ENCODE peak calls at places on chromosome 1, in five cellular contexts. P is transverse colon, U is HCT116, B is prostate gland, Y is sigmoid colon. F is an unnamed sample.

GRCh38 chr1:106498238-106498637 is 558.2 kb upstream of the PRMT6 start:
- DNase-seq in Y (no peak), B (no peak), P (no peak), U (no peak), F (no peak)

GRCh38 chr1:245856944-245857531 is 650.0 kb downstream of the SMYD3 start:
- DNase-seq in B (no peak), P (no peak), U (no peak), Y (no peak), F (no peak)

GRCh38 chr1:167486090-167486824 is 32.1 kb downstream of the CD247 start:
- DNase-seq in B (no peak), Y (no peak), P (no peak), U (no peak), F (no peak)

GRCh38 chr1:182615468-182616129 is 11.4 kb upstream of the RGS16 start:
- DNase-seq in P (no peak), Y (peak; percentile 82), B (no peak), U (no peak), F (peak; percentile 74)

GRCh38 chr1:185439727-185440415 is 122.8 kb upstream of the IVNS1ABP start:
- DNase-seq in U (no peak), P (no peak), Y (no peak), B (no peak), F (no peak)

GRCh38 chr1:204154525-204155255 is 2.8 kb upstream of the ETNK2 start:
- DNase-seq in B (peak; percentile 26), P (no peak), Y (no peak), U (no peak), F (no peak)

GRCh38 chr1:246537887-246538286 is 28.2 kb downstream of the TFB2M start:
- DNase-seq in U (no peak), Y (no peak), P (peak; percentile 50), B (peak; percentile 67), F (no peak)

GRCh38 chr1:92784051-92784638 is 763 bp downstream of the EVI5 start:
- DNase-seq in P (peak; percentile 30), U (no peak), B (peak; percentile 20), Y (peak; percentile 75), F (no peak)

GRCh38 chr1:121587777-121588176 is 403.0 kb downstream of the SRGAP2C start:
- DNase-seq in P (no peak), U (no peak), B (no peak), Y (no peak), F (no peak)

GRCh38 chr1:150575518-150576366 is 3.7 kb downstream of the MCL1 start:
- DNase-seq in B (no peak), U (no peak), P (no peak), Y (no peak), F (no peak)

GRCh38 chr1:76250317-76250716 is 175.8 kb downstream of the ST6GALNAC3 start:
- DNase-seq in Y (no peak), P (no peak), B (no peak), U (no peak), F (no peak)

GRCh38 chr1:3629561-3630160 is 4.8 kb downstream of the TPRG1L start:
- DNase-seq in B (no peak), U (no peak), Y (no peak), P (no peak), F (no peak)

GRCh38 chr1:192061556-192061955 is 96.7 kb upstream of the RGS18 start:
- DNase-seq in P (no peak), Y (no peak), U (no peak), B (no peak), F (no peak)

GRCh38 chr1:112808861-112809684 is 93.9 kb upstream of the PPM1J start:
- DNase-seq in U (peak; percentile 40), Y (peak; percentile 74), P (peak; percentile 82), B (peak; percentile 57), F (no peak)

DNA sequence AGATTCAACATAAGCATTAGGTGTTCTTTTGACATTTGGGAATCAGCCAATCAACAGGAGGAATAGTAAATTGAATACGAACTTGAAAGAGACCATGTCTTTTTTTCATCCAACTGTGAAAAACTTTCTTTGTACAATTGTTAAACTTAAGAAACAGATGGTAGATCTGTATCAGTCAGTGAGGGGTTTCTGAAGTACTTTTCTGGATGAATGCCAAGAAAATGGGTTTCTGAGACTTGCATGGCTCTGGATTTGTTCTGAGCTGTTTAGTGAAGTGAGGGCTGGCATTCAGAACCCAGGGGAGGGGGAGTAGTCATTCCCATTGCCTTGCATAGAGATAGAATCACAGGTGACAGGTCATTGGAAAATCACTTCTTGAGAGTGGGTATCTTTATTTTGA is 37.4 kb downstream of the PTPRC start:
- DNase-seq in P (no peak), U (no peak), Y (no peak), B (no peak), F (peak; percentile 83)
- TF ChIP-seq POLR2AphosphoS5 in P (no peak), U (no peak), Y (no peak), B (no peak), F (no peak)

GRCh38 chr1:221727146-221728036 is 14.5 kb downstream of the DUSP10 start:
- DNase-seq in U (no peak), B (no peak), P (no peak), Y (no peak), F (no peak)
- H3K4me3 ChIP-seq in U (no peak overlapping the region), B (no peak overlapping the region), P (no peak overlapping the region), Y (no peak overlapping the region), F (no peak overlapping the region)

GRCh38 chr1:30734580-30734979 is 11.2 kb upstream of the MATN1 start:
- DNase-seq in B (no peak), Y (no peak), P (no peak), U (no peak), F (no peak)
- H3K36me3 ChIP-seq in B (no peaks in the 10 kb centered on the region), Y (no peaks in the 10 kb centered on the region), P (no peaks in the 10 kb centered on the region), U (no peaks in the 10 kb centered on the region), F (no peaks in the 10 kb centered on the region)

GRCh38 chr1:47439151-47440051 is 1.6 kb downstream of the FOXD2 start:
- DNase-seq in U (no peak), B (no peak), Y (no peak), P (no peak), F (no peak)

GRCh38 chr1:47436304-47436978 is 1.4 kb upstream of the FOXD2 start:
- DNase-seq in P (peak; percentile 90), Y (peak; percentile 77), U (peak; percentile 32), B (peak; percentile 19), F (no peak)

GRCh38 chr1:47436979-47437517 is 796 bp upstream of the FOXD2 start:
- DNase-seq in Y (no peak), B (no peak), U (no peak), P (no peak), F (no peak)

GRCh38 chr1:47438321-47439150 is 692 bp downstream of the FOXD2 start:
- DNase-seq in B (no peak), Y (no peak), U (no peak), P (peak; percentile 41), F (no peak)

DNA sequence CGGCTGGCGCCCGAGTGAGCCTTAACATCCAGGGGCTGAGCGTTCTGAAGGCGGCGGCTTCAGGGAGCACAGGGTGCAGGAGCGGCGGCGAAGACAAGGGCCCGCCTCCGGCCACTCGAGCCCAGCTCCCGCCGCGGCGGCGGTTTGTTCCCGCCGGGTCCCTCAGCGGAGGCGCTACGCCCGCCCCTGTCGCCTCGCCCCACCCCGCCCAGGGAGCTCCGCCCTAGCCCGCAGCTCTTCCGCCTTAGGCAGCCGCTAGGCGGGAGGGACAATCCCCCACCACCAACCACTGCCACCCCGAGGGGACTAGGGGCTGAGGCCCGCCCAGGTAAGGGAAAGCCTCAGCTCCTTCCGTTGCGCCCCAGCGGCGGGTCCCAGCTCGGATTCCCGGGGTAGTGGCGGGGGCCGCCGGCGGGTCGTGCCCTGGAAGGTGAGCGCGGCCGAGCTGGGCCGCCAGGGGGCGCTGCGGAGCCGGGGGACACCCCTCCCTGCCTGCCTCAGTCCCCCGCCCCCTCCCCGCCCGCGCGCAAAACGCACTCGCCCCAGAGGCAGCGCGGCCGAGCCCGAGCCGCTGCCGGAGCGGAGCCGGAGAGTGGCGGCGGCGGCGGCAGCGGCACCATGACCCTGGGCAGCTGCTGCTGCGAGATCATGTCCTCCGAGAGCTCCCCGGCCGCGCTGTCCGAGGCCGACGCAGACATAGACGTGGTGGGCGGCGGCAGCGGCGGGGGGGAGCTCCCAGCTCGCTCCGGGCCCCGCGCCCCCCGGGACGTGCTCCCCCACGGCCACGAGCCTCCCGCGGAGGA is at the start of gene FOXD2:
- DNase-seq in P (peak; percentile 94), U (peak; percentile 79), B (peak; percentile 66), Y (peak; percentile 88), F (no peak)
- TF ChIP-seq POLR2AphosphoS5 in P (peak; percentile 84), U (peak; percentile 72), B (peak; percentile 51), Y (peak; percentile 39), F (peak; percentile 56)

DNA sequence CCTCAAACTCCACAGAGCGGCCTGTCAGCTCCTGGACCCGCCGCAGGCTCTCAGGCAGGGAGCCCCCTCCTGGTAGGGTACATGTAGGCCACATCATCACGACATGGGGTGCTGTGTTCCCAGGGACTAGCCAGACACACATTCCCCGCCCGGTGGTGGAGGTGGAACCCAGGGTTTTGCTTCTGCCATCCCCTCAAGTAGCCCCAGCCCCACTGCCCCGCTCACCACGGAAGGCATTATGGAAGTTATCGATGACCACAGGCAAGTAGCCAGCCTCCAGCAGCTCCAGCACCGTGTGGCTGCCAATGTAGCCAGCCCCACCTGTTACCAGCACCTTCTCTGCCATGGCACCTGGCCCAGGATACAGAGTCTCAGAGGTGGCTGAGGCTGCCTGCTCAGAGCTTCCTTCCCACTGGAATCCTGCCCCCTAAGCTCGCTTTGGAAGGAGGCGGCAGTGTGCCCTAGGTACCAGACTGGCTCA is 1.9 kb downstream of the GALE start:
- DNase-seq in U (no peak), B (no peak), P (peak; percentile 22), Y (no peak), F (no peak)
- H3K4me3 ChIP-seq in U (peak overlapping the region; percentile 65), B (no peak overlapping the region), P (no peak overlapping the region), Y (no peak overlapping the region), F (no peak overlapping the region)